ENCODE peak calls at places on chromosome X, in seven cellular contexts. T is cardiac muscle cell, J is stomach, B is thoracic aorta, X is OCI-LY7, K is HepG2, N is tibial nerve. E is an unnamed sample. For H3K36me3, H3K4me1 and H3K9me3, the result is how much of the 10 kb centered on the place peaks cover.

GRCh38 chrX:32804034-32804433 is 407.3 kb downstream of the DMD start:
- DNase-seq in T (no peak), J (no peak), B (no peak), X (no peak), K (no peak), N (no peak), E (no peak)

GRCh38 chrX:13808293-13808692 is 8.6 kb downstream of the GPM6B start:
- DNase-seq in T (no peak), J (no peak), B (no peak), X (no peak), K (no peak), N (no peak), E (no peak)

GRCh38 chrX:77009691-77010090 is 437.5 kb upstream of the FGF16 start:
- DNase-seq in T (no peak), J (no peak), B (peak), X (no peak), K (no peak), N (no peak), E (no peak)

GRCh38 chrX:149280011-149280410 is 225.1 kb downstream of the IDS start:
- DNase-seq in T (no peak), J (no peak), B (no peak), X (no peak), K (no peak), N (no peak), E (no peak)

GRCh38 chrX:2647627-2648026 is 43.5 kb upstream of the CD99 start:
- DNase-seq in T (no peak), J (no peak), B (no peak), X (no peak), K (no peak), N (no peak), E (no peak)

GRCh38 chrX:67779099-67779498 is 235.3 kb downstream of the AR start:
- DNase-seq in T (peak), J (no peak), B (no peak), X (no peak), K (no peak), N (no peak), E (no peak)

GRCh38 chrX:150365051-150365952 is 2.2 kb downstream of the MAMLD1 start:
- DNase-seq in T (peak), J (peak), B (no peak), X (no peak), K (no peak), N (peak), E (peak)

GRCh38 chrX:1442724-1443367 is 9.9 kb downstream of the ASMTL start:
- DNase-seq in T (no peak), J (no peak), B (no peak), X (no peak), K (no peak), N (no peak), E (no peak)

GRCh38 chrX:41666251-41666650 is 22.5 kb upstream of the GPR34 start:
- DNase-seq in T (no peak), J (no peak), B (no peak), X (no peak), K (no peak), N (no peak), E (peak)

GRCh38 chrX:69127466-69127865 is 37.8 kb downstream of the PJA1 start:
- DNase-seq in T (no peak), J (no peak), B (no peak), X (no peak), K (no peak), N (no peak), E (no peak)

GRCh38 chrX:64642482-64642881 is 247.2 kb upstream of the MTMR8 start:
- DNase-seq in T (no peak), J (no peak), B (no peak), X (peak), K (no peak), N (no peak), E (no peak)

GRCh38 chrX:154805696-154806091 is 409 bp upstream of the MPP1 start:
- DNase-seq in T (no peak), J (no peak), B (no peak), X (no peak), K (no peak), N (no peak), E (peak)

GRCh38 chrX:56764153-56764974 is 35.3 kb downstream of the NBDY start:
- DNase-seq in T (peak), J (peak), B (no peak), X (peak), K (peak), N (peak), E (peak)

GRCh38 chrX:19683817-19684216 is 168.5 kb upstream of the MAP3K15 start:
- DNase-seq in T (no peak), J (no peak), B (no peak), X (no peak), K (no peak), N (no peak), E (no peak)

GRCh38 chrX:131830400-131831184 is 192.5 kb upstream of the STK26 start:
- DNase-seq in T (peak), J (peak), B (no peak), X (peak), K (peak), N (peak), E (peak)

GRCh38 chrX:109847257-109848187 is 114.5 kb upstream of the ACSL4 start:
- DNase-seq in T (no peak), J (no peak), B (no peak), X (no peak), K (peak), N (peak), E (peak)

GRCh38 chrX:136041254-136041812 is 56.1 kb downstream of the SLC9A6 start:
- DNase-seq in T (no peak), J (no peak), B (no peak), X (no peak), K (no peak), N (no peak), E (no peak)

GRCh38 chrX:1231850-1232505 is 19.5 kb upstream of the CRLF2 start:
- DNase-seq in T (no peak), J (no peak), B (no peak), X (no peak), K (no peak), N (no peak), E (no peak)

GRCh38 chrX:110667706-110668105 is 127.9 kb downstream of the CHRDL1 start:
- DNase-seq in T (peak), J (no peak), B (no peak), X (no peak), K (no peak), N (no peak), E (no peak)

GRCh38 chrX:118347131-118347530 is 1.2 kb downstream of the WDR44 start:
- DNase-seq in T (peak), J (no peak), B (no peak), X (no peak), K (peak), N (no peak), E (peak)

GRCh38 chrX:104488811-104489210 is 77.2 kb upstream of the IL1RAPL2 start:
- DNase-seq in T (no peak), J (no peak), B (no peak), X (no peak), K (no peak), N (no peak), E (no peak)

GRCh38 chrX:149490100-149490499 is 15.0 kb downstream of the IDS start:
- DNase-seq in T (no peak), J (no peak), B (no peak), X (no peak), K (no peak), N (no peak), E (no peak)

GRCh38 chrX:137428777-137429564 is 137.0 kb upstream of the ZIC3 start:
- DNase-seq in T (peak), J (no peak), B (no peak), X (no peak), K (no peak), N (no peak), E (no peak)

GRCh38 chrX:51496501-51497291 is at the start of gene NUDT11:
- DNase-seq in T (peak), J (peak), B (no peak), X (peak), K (no peak), N (peak), E (peak)

GRCh38 chrX:110320588-110320987 is 2.7 kb upstream of the AMMECR1 start:
- DNase-seq in T (no peak), J (no peak), B (no peak), X (no peak), K (no peak), N (no peak), E (no peak)

GRCh38 chrX:110722135-110722534 is 73.5 kb downstream of the CHRDL1 start:
- DNase-seq in T (no peak), J (no peak), B (no peak), X (no peak), K (no peak), N (no peak), E (no peak)

GRCh38 chrX:107678957-107679740 is 50.8 kb downstream of the PRPS1 start:
- DNase-seq in T (no peak), J (peak), B (no peak), X (peak), K (no peak), N (peak), E (peak)

GRCh38 chrX:151713859-151714258 is 2.0 kb upstream of the FATE1 start:
- DNase-seq in T (peak), J (no peak), B (no peak), X (peak), K (peak), N (no peak), E (peak)

GRCh38 chrX:153049093-153049492 is 7.2 kb upstream of the PNMA3 start:
- DNase-seq in T (no peak), J (no peak), B (no peak), X (no peak), K (no peak), N (no peak), E (no peak)

GRCh38 chrX:24498181-24498580 is 33.1 kb downstream of the PDK3 start:
- DNase-seq in T (no peak), J (no peak), B (no peak), X (no peak), K (peak), N (peak), E (no peak)

GRCh38 chrX:71998836-71999509 is 88.3 kb downstream of the NHSL2 start:
- DNase-seq in T (peak), J (peak), B (no peak), X (peak), K (peak), N (peak), E (peak)

GRCh38 chrX:79259073-79259689 is 108.0 kb downstream of the ITM2A start:
- DNase-seq in T (no peak), J (no peak), B (no peak), X (peak), K (no peak), N (no peak), E (no peak)

GRCh38 chrX:30513284-30513683 is 64.3 kb downstream of the TASL start:
- DNase-seq in T (peak), J (no peak), B (no peak), X (peak), K (peak), N (no peak), E (peak)

GRCh38 chrX:37846934-37847732 is at the start of gene DYNLT3:
- DNase-seq in T (peak), J (peak), B (peak), X (no peak), K (peak), N (peak), E (peak)

GRCh38 chrX:100654256-100654655 is 10.3 kb downstream of the SRPX2 start:
- DNase-seq in T (peak), J (no peak), B (no peak), X (peak), K (no peak), N (no peak), E (no peak)

GRCh38 chrX:123773258-123773978 is 40.6 kb upstream of the THOC2 start:
- DNase-seq in T (no peak), J (no peak), B (no peak), X (no peak), K (no peak), N (no peak), E (no peak)
- H3K36me3 ChIP-seq in T (under half), J (under half), B (under half), X (under half), K (under half), N (under half), E (under half)

GRCh38 chrX:9520211-9520590 is 55.3 kb downstream of the TBL1X start:
- DNase-seq in T (no peak), J (no peak), B (no peak), X (no peak), K (no peak), N (no peak), E (no peak)
- H3K4me1 ChIP-seq in T (half or more), J (under half), B (under half), X (under half), K (under half), N (under half), E (under half)

DNA sequence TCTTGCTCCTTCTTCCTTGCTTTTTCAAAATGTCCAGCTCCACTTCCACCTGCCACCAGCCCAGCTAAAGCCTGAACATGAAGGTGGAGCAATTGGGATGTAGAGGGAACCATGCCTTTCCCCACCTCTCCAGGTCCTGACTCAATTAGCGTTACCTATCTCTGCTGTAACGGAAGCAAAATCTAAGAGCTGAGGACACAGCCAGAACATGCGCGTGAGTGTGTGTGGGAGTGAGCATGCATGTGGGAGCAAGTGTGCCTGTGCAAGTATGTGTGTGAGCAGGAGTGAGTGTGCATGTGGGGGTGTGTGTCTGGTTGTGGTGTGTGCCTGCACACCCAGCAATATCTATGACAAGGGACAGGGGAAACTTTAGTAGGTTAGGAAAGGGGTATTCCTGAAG is 364.5 kb downstream of the MID1IP1 start:
- DNase-seq in T (no peak), J (no peak), B (no peak), X (no peak), K (no peak), N (no peak), E (no peak)
- H3K9me3 ChIP-seq in T (under half), J (under half), B (under half), X (under half), K (under half), N (under half), E (under half)

DNA sequence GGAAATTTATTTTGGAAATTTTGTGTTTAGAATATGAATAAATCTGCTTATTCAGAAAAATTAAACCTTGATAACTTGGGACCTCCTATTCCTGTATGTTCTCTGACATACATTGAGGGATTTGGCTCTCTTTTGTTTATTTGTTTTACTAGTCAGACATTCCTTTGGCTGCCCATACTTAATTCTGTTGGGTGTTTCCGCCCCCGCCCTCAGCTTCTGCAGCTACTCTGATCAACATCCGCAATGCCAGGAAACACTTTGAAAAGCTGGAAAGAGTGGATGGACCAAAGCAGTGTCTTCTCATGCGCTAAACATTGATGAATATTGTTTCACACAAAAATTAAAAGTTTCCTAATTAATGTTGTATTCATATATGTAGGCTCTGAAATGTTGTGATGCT is 40.5 kb downstream of the RRAGB start:
- DNase-seq in T (no peak), J (no peak), B (no peak), X (no peak), K (no peak), N (no peak), E (peak)
- H3K36me3 ChIP-seq in T (under half), J (under half), B (under half), X (under half), K (under half), N (under half), E (under half)

GRCh38 chrX:102978594-102978993 is 41.5 kb downstream of the RAB40AL start:
- DNase-seq in T (no peak), J (no peak), B (no peak), X (no peak), K (no peak), N (no peak), E (no peak)

GRCh38 chrX:102983205-102983604 is 46.1 kb downstream of the RAB40AL start:
- DNase-seq in T (no peak), J (no peak), B (no peak), X (no peak), K (no peak), N (no peak), E (no peak)

GRCh38 chrX:102976290-102976689 is 39.2 kb downstream of the RAB40AL start:
- DNase-seq in T (no peak), J (no peak), B (no peak), X (no peak), K (no peak), N (no peak), E (peak)

GRCh38 chrX:102976793-102977495 is 39.9 kb downstream of the RAB40AL start:
- DNase-seq in T (no peak), J (no peak), B (no peak), X (no peak), K (no peak), N (no peak), E (peak)

DNA sequence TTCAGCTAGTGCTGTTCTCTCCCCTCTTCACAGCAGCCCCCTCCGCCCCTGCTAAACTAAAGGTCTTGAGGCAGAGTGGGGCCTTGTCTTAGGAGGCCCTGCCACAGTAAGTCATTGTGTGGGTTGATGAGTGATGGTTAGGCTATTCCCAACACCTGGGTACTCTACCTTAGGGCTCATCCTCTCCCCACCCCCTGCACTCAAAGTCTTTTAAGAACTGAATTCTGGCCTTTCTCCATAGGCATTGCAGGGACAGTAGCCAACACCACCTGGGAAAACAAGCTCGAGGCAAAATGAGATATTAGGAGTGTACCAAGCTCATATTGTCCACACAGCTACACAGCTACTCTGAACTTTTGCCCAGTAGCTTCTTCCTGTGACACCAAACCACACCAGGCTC is 42.5 kb downstream of the RAB40AL start:
- DNase-seq in T (no peak), J (no peak), B (no peak), X (no peak), K (no peak), N (no peak), E (no peak)
- H3K4me1 ChIP-seq in T (under half), J (under half), B (under half), X (under half), K (under half), N (under half), E (under half)

GRCh38 chrX:17917945-17918577 is 57.0 kb upstream of the RAI2 start:
- DNase-seq in T (no peak), J (no peak), B (no peak), X (no peak), K (no peak), N (no peak), E (no peak)
- H3K9me3 ChIP-seq in T (under half), J (under half), B (under half), X (under half), K (under half), N (under half), E (under half)

E was measured in adipocyte.